ENCODE peak calls at places on chromosomes 13 and 19, in four cellular contexts. A, I, Z and K are unnamed samples.

GRCh38 chr19:33098023-33098652 is 17.2 kb downstream of the GPATCH1 start:
- DNase-seq in A (no peak), Z (peak), I (no peak), K (no peak)

GRCh38 chr13:29956771-29957170 is 106.4 kb upstream of the UBL3 start:
- DNase-seq in Z (no peak), I (no peak), A (no peak), K (peak)

GRCh38 chr13:22092791-22093545 is 422.1 kb downstream of the FGF9 start:
- DNase-seq in A (no peak), Z (no peak), I (no peak), K (no peak)

GRCh38 chr13:47904239-47904638 is 96.8 kb downstream of the SUCLA2 start:
- DNase-seq in Z (no peak), I (peak), A (no peak), K (no peak)

GRCh38 chr13:36862002-36862706 is 43.1 kb downstream of the RFXAP start:
- DNase-seq in I (no peak), Z (no peak), A (no peak), K (no peak)

GRCh38 chr19:37077615-37077928 is 661 bp upstream of the ZNF420 start:
- DNase-seq in I (no peak), A (no peak), Z (peak), K (no peak)

GRCh38 chr13:93025984-93026383 is 200.6 kb upstream of the GPC6 start:
- DNase-seq in Z (no peak), A (no peak), I (no peak), K (no peak)

GRCh38 chr19:7986321-7987083 is 18.9 kb downstream of the ELAVL1 start:
- DNase-seq in Z (no peak), I (no peak), A (no peak), K (no peak)

GRCh38 chr13:66367356-66367755 is 862.8 kb downstream of the PCDH9 start:
- DNase-seq in Z (no peak), I (no peak), A (no peak), K (no peak)

GRCh38 chr19:32475393-32475792 is 69.8 kb downstream of the DPY19L3 start:
- DNase-seq in A (no peak), I (no peak), Z (no peak), K (no peak)

GRCh38 chr13:37870895-37871550 is 1.5 kb upstream of the TRPC4 start:
- DNase-seq in I (no peak), Z (no peak), A (peak), K (no peak)

GRCh38 chr13:101453784-101454201 is 1.3 kb downstream of the ITGBL1 start:
- DNase-seq in I (no peak), A (peak), Z (no peak), K (peak)

GRCh38 chr19:40831502-40832430 is 18.5 kb downstream of the CYP2A6 start:
- DNase-seq in Z (peak), A (no peak), I (no peak), K (no peak)

GRCh38 chr19:39582891-39583625 is 19.3 kb upstream of the LGALS13 start:
- DNase-seq in I (no peak), Z (no peak), A (no peak), K (no peak)

GRCh38 chr19:676343-677105 is at the start of gene FSTL3:
- DNase-seq in A (no peak), I (peak), Z (no peak), K (no peak)

GRCh38 chr19:18785179-18786124 is 5.7 kb downstream of the COMP start:
- DNase-seq in I (peak), A (peak), Z (peak), K (peak)

GRCh38 chr13:22095794-22096193 is 424.9 kb downstream of the FGF9 start:
- DNase-seq in Z (no peak), I (no peak), A (no peak), K (no peak)

GRCh38 chr19:40576181-40576584 is 490 bp upstream of the SHKBP1 start:
- DNase-seq in Z (no peak), I (no peak), A (no peak), K (no peak)

GRCh38 chr19:47503823-47504145 is 11.1 kb downstream of the NAPA start:
- DNase-seq in I (no peak), A (no peak), Z (no peak), K (no peak)

GRCh38 chr19:50705422-50706019 is 14.1 kb downstream of the SHANK1 start:
- DNase-seq in I (peak), A (peak), Z (peak), K (peak)

GRCh38 chr13:113620036-113620435 is 35.5 kb downstream of the TFDP1 start:
- DNase-seq in Z (no peak), I (no peak), A (no peak), K (peak)

GRCh38 chr13:28819046-28819747 is 942 bp upstream of the MTUS2 start:
- DNase-seq in A (peak), I (peak), Z (no peak), K (no peak)
- TF ChIP-seq FOXJ3 in A (no peak), I (no peak), Z (no peak), K (no peak)

GRCh38 chr19:38264486-38265212 is at the start of gene SPINT2:
- DNase-seq in Z (no peak), A (peak), I (no peak), K (peak)

GRCh38 chr19:38262585-38263268 is 1.6 kb upstream of the SPINT2 start:
- DNase-seq in Z (no peak), A (no peak), I (no peak), K (no peak)

GRCh38 chr19:38266070-38266469 is 1.7 kb downstream of the SPINT2 start:
- DNase-seq in I (no peak), A (no peak), Z (no peak), K (no peak)

GRCh38 chr19:38265213-38265861 is 964 bp downstream of the SPINT2 start:
- DNase-seq in A (no peak), I (no peak), Z (no peak), K (no peak)

DNA sequence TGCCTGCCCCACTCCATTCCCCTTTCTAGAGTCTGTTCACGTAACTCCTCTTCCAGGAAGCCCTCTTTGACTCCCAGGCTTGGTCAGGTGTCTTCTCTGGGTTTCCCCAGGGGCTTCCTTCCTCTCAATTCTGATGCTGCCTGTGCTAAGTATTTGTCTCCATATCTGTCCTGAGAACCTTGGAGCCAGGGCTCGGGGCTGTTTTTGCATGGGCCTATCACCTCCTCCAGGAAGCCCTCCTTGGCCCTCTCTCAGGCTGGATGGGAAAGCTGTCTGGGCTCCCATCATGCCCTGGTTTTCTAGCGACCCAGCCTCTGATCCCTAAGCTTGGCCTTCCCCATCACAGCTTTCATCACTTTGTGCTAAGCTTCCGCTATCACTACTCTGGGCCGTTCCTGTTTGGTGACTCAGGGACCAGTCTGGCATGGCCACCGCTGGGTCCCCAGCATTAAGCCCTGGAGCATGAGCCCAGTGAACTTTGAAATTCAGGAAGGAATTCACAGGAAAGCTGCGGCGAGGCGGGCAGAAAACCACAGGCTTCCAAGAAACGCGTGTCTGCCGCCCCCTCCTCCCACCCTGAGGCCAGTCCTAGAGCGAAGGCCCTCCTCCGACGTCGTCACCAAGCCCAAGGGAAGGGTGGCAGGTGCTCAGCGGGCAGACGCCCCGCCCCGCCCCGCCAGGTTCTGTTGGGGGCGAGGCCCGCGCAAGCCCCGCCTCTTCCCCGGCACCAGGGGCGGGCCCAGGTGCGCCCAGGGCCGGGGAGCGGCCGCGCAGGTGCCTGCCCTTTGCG is 482 bp upstream of the SPINT2 start:
- DNase-seq in Z (peak), I (peak), A (peak), K (peak)
- TF ChIP-seq FOXJ3 in Z (no peak), I (no peak), A (no peak), K (no peak)

GRCh38 chr13:112263152-112263551 is 113.0 kb upstream of the SPACA7 start:
- DNase-seq in Z (no peak), I (no peak), A (no peak), K (no peak)

GRCh38 chr13:112260108-112261055 is 115.8 kb upstream of the SPACA7 start:
- DNase-seq in Z (no peak), A (no peak), I (no peak), K (no peak)

GRCh38 chr13:112256716-112257497 is 119.2 kb upstream of the SPACA7 start:
- DNase-seq in A (no peak), Z (no peak), I (no peak), K (no peak)

GRCh38 chr13:112267650-112268049 is 108.5 kb upstream of the SPACA7 start:
- DNase-seq in I (no peak), A (no peak), Z (no peak), K (no peak)

DNA sequence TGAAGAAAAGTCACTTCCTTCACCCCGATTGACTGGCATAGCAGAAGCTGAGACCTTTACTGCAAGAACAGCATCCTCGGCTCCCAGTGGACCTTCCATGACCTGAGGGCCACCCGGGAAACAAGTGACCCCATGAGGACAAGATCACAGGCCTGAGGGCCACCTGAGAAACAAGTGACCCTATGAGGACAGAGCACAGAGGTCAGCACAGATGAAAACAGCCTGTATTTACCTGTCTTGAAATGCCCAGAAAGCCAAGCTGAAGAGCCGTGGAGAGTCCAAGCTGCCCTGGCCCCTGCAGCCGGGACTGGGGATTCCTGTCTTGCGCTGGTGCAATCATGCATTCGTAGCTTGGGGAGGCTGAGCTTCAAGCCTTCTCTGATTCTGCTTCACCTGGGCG is 114.2 kb upstream of the SPACA7 start:
- DNase-seq in I (no peak), A (no peak), Z (no peak), K (no peak)
- TF ChIP-seq FOXJ3 in I (no peak), A (no peak), Z (no peak), K (no peak)

GRCh38 chr19:6035026-6035425 is 57.1 kb upstream of the RANBP3 start:
- DNase-seq in A (no peak), I (no peak), Z (no peak), K (no peak)
- TF ChIP-seq FOXJ3 in A (no peak), I (no peak), Z (no peak), K (no peak)

GRCh38 chr19:52331757-52332156 is 4.3 kb upstream of the ZNF610 start:
- DNase-seq in I (no peak), Z (no peak), A (no peak), K (no peak)
- TF ChIP-seq FOXJ3 in I (no peak), Z (no peak), A (no peak), K (no peak)